ENCODE peak calls at places on chromosome 6, in nine cellular contexts. G, T, Q, C, E, I, F, A and H are unnamed samples.

GRCh38 chr6:56172144-56172543 is 75.2 kb downstream of the COL21A1 start:
- DNase-seq in G (no peak), T (no peak), Q (no peak), C (no peak), E (no peak), I (no peak), F (no peak), A (no peak), H (no peak)

GRCh38 chr6:144909753-144910280 is 624.7 kb downstream of the UTRN start:
- DNase-seq in G (no peak), T (no peak), Q (no peak), C (no peak), E (no peak), I (no peak), F (no peak), A (no peak), H (no peak)

GRCh38 chr6:43860285-43860684 is 90.3 kb downstream of the VEGFA start:
- DNase-seq in G (no peak), T (no peak), Q (no peak), C (no peak), E (no peak), I (no peak), F (no peak), A (peak; percentile 52), H (no peak)

GRCh38 chr6:3748726-3749389 is 2.7 kb downstream of the PXDC1 start:
- DNase-seq in G (no peak), T (no peak), Q (no peak), C (no peak), E (no peak), I (no peak), F (no peak), A (no peak), H (no peak)

GRCh38 chr6:44180886-44181285 is 22.3 kb downstream of the CAPN11 start:
- DNase-seq in G (no peak), T (no peak), Q (peak; percentile 23), C (no peak), E (no peak), I (no peak), F (no peak), A (no peak), H (no peak)

GRCh38 chr6:151681426-151682059 is 125.9 kb upstream of the ESR1 start:
- DNase-seq in G (no peak), T (peak; percentile 28), Q (no peak), C (no peak), E (peak; percentile 91), I (no peak), F (peak; percentile 28), A (no peak), H (no peak)

GRCh38 chr6:48994811-48995210 is 468.2 kb downstream of the MMUT start:
- DNase-seq in G (no peak), T (peak; percentile 28), Q (no peak), C (no peak), E (no peak), I (no peak), F (no peak), A (no peak), H (no peak)

GRCh38 chr6:89928604-89929003 is 34.3 kb downstream of the GJA10 start:
- DNase-seq in G (peak; percentile 27), T (no peak), Q (no peak), C (no peak), E (no peak), I (no peak), F (no peak), A (no peak), H (no peak)

GRCh38 chr6:170088349-170088951 is 202.4 kb downstream of the DLL1 start:
- DNase-seq in G (no peak), T (peak; percentile 62), Q (no peak), C (peak; percentile 17), E (no peak), I (no peak), F (no peak), A (peak; percentile 8), H (no peak)

GRCh38 chr6:90399970-90400369 is 103.3 kb upstream of the BACH2 start:
- DNase-seq in G (no peak), T (no peak), Q (no peak), C (no peak), E (no peak), I (no peak), F (no peak), A (no peak), H (no peak)

GRCh38 chr6:31765910-31766794 is 3.7 kb downstream of the SAPCD1 start:
- DNase-seq in G (no peak), T (no peak), Q (no peak), C (no peak), E (no peak), I (peak; percentile 56), F (peak; percentile 67), A (no peak), H (peak; percentile 26)

GRCh38 chr6:3697609-3698008 is 53.9 kb downstream of the PXDC1 start:
- DNase-seq in G (peak; percentile 86), T (no peak), Q (no peak), C (peak; percentile 31), E (no peak), I (no peak), F (no peak), A (no peak), H (no peak)

GRCh38 chr6:149508485-149508884 is 23.7 kb upstream of the ZC3H12D start:
- DNase-seq in G (no peak), T (no peak), Q (no peak), C (no peak), E (no peak), I (no peak), F (no peak), A (no peak), H (no peak)

GRCh38 chr6:73121421-73121993 is 103.8 kb downstream of the KHDC1L start:
- DNase-seq in G (peak; percentile 65), T (no peak), Q (no peak), C (no peak), E (no peak), I (no peak), F (no peak), A (no peak), H (no peak)
- TF ChIP-seq CTCF in G (peak; percentile 65), T (no peak), Q (no peak), C (no peak), E (no peak), I (peak; percentile 17), F (no peak), A (no peak), H (no peak)

GRCh38 chr6:137040393-137040792 is 4.4 kb downstream of the IL20RA start:
- DNase-seq in G (no peak), T (no peak), Q (no peak), C (no peak), E (no peak), I (no peak), F (no peak), A (no peak), H (no peak)
- TF ChIP-seq CTCF in G (peak; percentile 43), T (no peak), Q (no peak), C (no peak), E (no peak), I (no peak), F (no peak), A (no peak), H (no peak)

DNA sequence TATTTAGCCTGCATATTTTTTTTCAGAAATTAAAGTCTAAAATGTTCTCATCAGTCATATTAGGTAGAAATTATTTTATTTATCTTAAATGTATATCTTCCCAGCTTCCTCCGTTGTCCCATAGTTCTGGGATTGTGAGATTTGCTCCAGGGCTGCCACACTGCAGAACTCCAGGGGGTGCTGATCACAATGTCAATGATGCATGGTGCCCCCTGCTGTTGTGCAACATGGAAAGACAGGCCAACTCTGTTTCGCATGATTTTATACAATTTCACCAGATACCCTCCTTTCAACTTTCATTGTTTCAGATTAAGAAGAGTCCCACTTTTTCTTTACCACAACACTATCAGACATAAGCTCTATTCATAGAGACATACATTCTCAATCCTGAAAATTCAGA is 35.9 kb downstream of the ID4 start:
- DNase-seq in G (peak; percentile 6), T (no peak), Q (no peak), C (no peak), E (no peak), I (no peak), F (peak; percentile 49), A (no peak), H (peak; percentile 18)
- TF ChIP-seq CTCF in G (peak; percentile 58), T (no peak), Q (no peak), C (no peak), E (no peak), I (peak; percentile 17), F (peak; percentile 48), A (no peak), H (peak; percentile 20)

DNA sequence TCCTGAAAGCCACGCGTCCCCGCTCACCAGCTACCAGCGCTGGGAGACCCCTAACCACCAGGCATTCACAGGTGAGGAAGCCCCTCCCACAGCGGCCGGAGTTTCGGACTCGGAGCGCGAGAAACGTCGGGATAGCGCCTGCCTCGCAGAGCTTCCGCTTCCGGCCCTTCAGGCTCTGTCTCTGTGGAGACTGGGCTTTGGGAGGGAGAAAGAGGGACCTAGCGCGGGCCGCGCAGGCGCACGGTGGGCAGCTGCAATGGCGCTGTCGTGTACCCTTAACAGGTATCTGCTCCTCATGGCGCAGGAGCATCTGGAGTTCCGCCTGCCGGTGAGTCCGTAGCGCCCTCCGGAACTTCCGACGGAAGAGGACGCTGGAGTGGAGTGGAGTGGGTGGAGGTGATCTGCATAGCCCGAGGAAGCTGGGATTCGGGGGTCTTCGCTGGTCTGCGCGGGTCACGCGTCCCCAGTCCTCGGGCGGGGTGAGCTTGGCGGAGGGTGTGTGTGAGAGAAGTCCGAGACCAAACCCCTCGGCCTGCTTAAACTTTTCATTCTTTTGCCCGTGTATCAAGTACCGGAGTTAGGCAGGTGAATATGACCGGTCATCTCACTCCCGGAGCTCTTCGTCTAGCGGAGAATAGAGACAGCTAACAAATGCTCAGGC is at the start of gene TRMT11:
- DNase-seq in G (peak; percentile 83), T (peak; percentile 94), Q (peak; percentile 91), C (peak; percentile 82), E (peak; percentile 93), I (peak; percentile 96), F (peak; percentile 97), A (peak; percentile 91), H (peak; percentile 87)
- TF ChIP-seq CTCF in G (peak; percentile 2), T (no peak), Q (no peak), C (peak; percentile 21), E (no peak), I (no peak), F (peak; percentile 46), A (no peak), H (no peak)

GRCh38 chr6:52663935-52664184 is 7.1 kb upstream of the TMEM14A start:
- DNase-seq in G (no peak), T (no peak), Q (no peak), C (no peak), E (no peak), I (no peak), F (no peak), A (no peak), H (no peak)
- TF ChIP-seq CTCF in G (peak; percentile 9), T (no peak), Q (no peak), C (no peak), E (no peak), I (no peak), F (no peak), A (no peak), H (peak; percentile 9)